ENCODE peak calls at places on chromosomes 6 and 20, in six cellular contexts. One of them, this sample, is unnamed. For H3K9me3, the result is how much of the 10 kb centered on the place peaks cover.

GRCh38 chr20:23966927-23967615 is 21.5 kb downstream of the GGTLC1 start:
- DNase-seq in CD4-positive, alpha-beta T cell: no peak
- DNase-seq in SJSA1: no peak
- DNase-seq in K562: no peak
- DNase-seq in CD4-positive, CD25-positive, alpha-beta regulatory T cell: no peak
- DNase-seq in HepG2: no peak
- DNase-seq in this sample: no peak

GRCh38 chr6:126063512-126064146 is 77.3 kb downstream of the TRMT11 start:
- DNase-seq in K562: no peak
- DNase-seq in HepG2: no peak
- DNase-seq in CD4-positive, CD25-positive, alpha-beta regulatory T cell: no peak
- DNase-seq in SJSA1: peak
- DNase-seq in CD4-positive, alpha-beta T cell: no peak
- DNase-seq in this sample: peak

GRCh38 chr6:27280064-27280539 is 32.0 kb downstream of the POM121L2 start:
- DNase-seq in SJSA1: peak
- DNase-seq in CD4-positive, alpha-beta T cell: no peak
- DNase-seq in CD4-positive, CD25-positive, alpha-beta regulatory T cell: no peak
- DNase-seq in K562: peak
- DNase-seq in HepG2: peak
- DNase-seq in this sample: peak

GRCh38 chr6:24321538-24322162 is 36.2 kb downstream of the DCDC2 start:
- DNase-seq in K562: no peak
- DNase-seq in SJSA1: no peak
- DNase-seq in CD4-positive, CD25-positive, alpha-beta regulatory T cell: no peak
- DNase-seq in CD4-positive, alpha-beta T cell: no peak
- DNase-seq in HepG2: no peak
- DNase-seq in this sample: no peak

GRCh38 chr6:132865364-132865763 is 51.0 kb downstream of the RPS12 start:
- DNase-seq in K562: no peak
- DNase-seq in CD4-positive, alpha-beta T cell: no peak
- DNase-seq in CD4-positive, CD25-positive, alpha-beta regulatory T cell: no peak
- DNase-seq in HepG2: no peak
- DNase-seq in SJSA1: no peak
- DNase-seq in this sample: no peak

GRCh38 chr20:14700641-14700965 is 363.2 kb upstream of the FLRT3 start:
- DNase-seq in HepG2: no peak
- DNase-seq in K562: no peak
- DNase-seq in CD4-positive, CD25-positive, alpha-beta regulatory T cell: no peak
- DNase-seq in CD4-positive, alpha-beta T cell: no peak
- DNase-seq in SJSA1: no peak
- DNase-seq in this sample: no peak

GRCh38 chr6:10146723-10147451 is 268.0 kb downstream of the TFAP2A start:
- DNase-seq in K562: peak
- DNase-seq in SJSA1: no peak
- DNase-seq in CD4-positive, alpha-beta T cell: no peak
- DNase-seq in CD4-positive, CD25-positive, alpha-beta regulatory T cell: no peak
- DNase-seq in HepG2: peak
- DNase-seq in this sample: no peak

GRCh38 chr6:119077643-119078448 is 618 bp downstream of the FAM184A start:
- DNase-seq in CD4-positive, CD25-positive, alpha-beta regulatory T cell: peak
- DNase-seq in HepG2: peak
- DNase-seq in SJSA1: no peak
- DNase-seq in K562: peak
- DNase-seq in CD4-positive, alpha-beta T cell: peak
- DNase-seq in this sample: no peak

GRCh38 chr20:44185574-44185973 is 1.4 kb downstream of the JPH2 start:
- DNase-seq in CD4-positive, CD25-positive, alpha-beta regulatory T cell: no peak
- DNase-seq in K562: no peak
- DNase-seq in SJSA1: no peak
- DNase-seq in CD4-positive, alpha-beta T cell: no peak
- DNase-seq in HepG2: no peak
- DNase-seq in this sample: no peak

GRCh38 chr6:125207956-125208355 is 54.4 kb downstream of the TPD52L1 start:
- DNase-seq in CD4-positive, alpha-beta T cell: no peak
- DNase-seq in SJSA1: peak
- DNase-seq in HepG2: no peak
- DNase-seq in CD4-positive, CD25-positive, alpha-beta regulatory T cell: no peak
- DNase-seq in K562: no peak
- DNase-seq in this sample: no peak

GRCh38 chr6:74956559-74957428 is 249.1 kb downstream of the COL12A1 start:
- DNase-seq in SJSA1: no peak
- DNase-seq in HepG2: no peak
- DNase-seq in CD4-positive, CD25-positive, alpha-beta regulatory T cell: no peak
- DNase-seq in K562: no peak
- DNase-seq in CD4-positive, alpha-beta T cell: no peak
- DNase-seq in this sample: no peak

DNA sequence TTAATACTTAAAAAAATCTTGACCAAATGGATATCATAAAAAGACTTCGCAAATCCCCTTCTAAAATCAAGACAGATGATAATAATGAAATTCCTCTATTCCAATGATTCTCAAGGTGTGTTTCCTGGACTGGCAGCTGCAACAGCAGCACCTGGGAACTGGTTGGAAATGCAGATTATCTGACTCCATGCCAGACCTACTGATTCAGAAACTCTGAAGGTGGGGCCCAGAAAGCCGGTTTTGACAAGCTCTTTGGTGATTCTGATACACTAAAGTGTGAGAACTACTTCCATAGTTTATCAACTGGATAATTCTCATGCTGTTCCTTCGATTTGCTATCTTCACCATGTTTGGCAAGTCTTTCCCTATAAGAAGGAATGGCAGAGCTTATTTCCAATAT is 252.1 kb downstream of the COL12A1 start:
- DNase-seq in CD4-positive, CD25-positive, alpha-beta regulatory T cell: no peak
- DNase-seq in CD4-positive, alpha-beta T cell: no peak
- DNase-seq in SJSA1: no peak
- DNase-seq in K562: no peak
- DNase-seq in HepG2: no peak
- DNase-seq in this sample: no peak
- H3K9me3 ChIP-seq in CD4-positive, CD25-positive, alpha-beta regulatory T cell: under half
- H3K9me3 ChIP-seq in CD4-positive, alpha-beta T cell: under half
- H3K9me3 ChIP-seq in SJSA1: under half
- H3K9me3 ChIP-seq in K562: under half
- H3K9me3 ChIP-seq in HepG2: under half
- H3K9me3 ChIP-seq in this sample: under half

GRCh38 chr20:21707999-21708737 is 2.7 kb downstream of the PAX1 start:
- DNase-seq in SJSA1: no peak
- DNase-seq in K562: no peak
- DNase-seq in CD4-positive, alpha-beta T cell: no peak
- DNase-seq in HepG2: no peak
- DNase-seq in CD4-positive, CD25-positive, alpha-beta regulatory T cell: no peak
- DNase-seq in this sample: no peak

GRCh38 chr20:21708738-21709534 is 3.5 kb downstream of the PAX1 start:
- DNase-seq in CD4-positive, CD25-positive, alpha-beta regulatory T cell: no peak
- DNase-seq in K562: no peak
- DNase-seq in HepG2: no peak
- DNase-seq in CD4-positive, alpha-beta T cell: no peak
- DNase-seq in SJSA1: no peak
- DNase-seq in this sample: no peak

GRCh38 chr20:21710341-21710740 is 4.9 kb downstream of the PAX1 start:
- DNase-seq in SJSA1: no peak
- DNase-seq in HepG2: no peak
- DNase-seq in CD4-positive, alpha-beta T cell: no peak
- DNase-seq in K562: no peak
- DNase-seq in CD4-positive, CD25-positive, alpha-beta regulatory T cell: no peak
- DNase-seq in this sample: no peak

GRCh38 chr20:21710863-21711431 is 5.5 kb downstream of the PAX1 start:
- DNase-seq in CD4-positive, CD25-positive, alpha-beta regulatory T cell: no peak
- DNase-seq in CD4-positive, alpha-beta T cell: no peak
- DNase-seq in HepG2: no peak
- DNase-seq in K562: no peak
- DNase-seq in SJSA1: no peak
- DNase-seq in this sample: no peak

GRCh38 chr20:21709535-21709904 is 4.1 kb downstream of the PAX1 start:
- DNase-seq in K562: no peak
- DNase-seq in CD4-positive, CD25-positive, alpha-beta regulatory T cell: no peak
- DNase-seq in CD4-positive, alpha-beta T cell: no peak
- DNase-seq in SJSA1: no peak
- DNase-seq in HepG2: no peak
- DNase-seq in this sample: no peak
- H3K9me3 ChIP-seq in K562: under half
- H3K9me3 ChIP-seq in CD4-positive, CD25-positive, alpha-beta regulatory T cell: under half
- H3K9me3 ChIP-seq in CD4-positive, alpha-beta T cell: under half
- H3K9me3 ChIP-seq in SJSA1: under half
- H3K9me3 ChIP-seq in HepG2: under half
- H3K9me3 ChIP-seq in this sample: under half

GRCh38 chr6:83756565-83756964 is 47.7 kb upstream of the SNAP91 start:
- DNase-seq in K562: no peak
- DNase-seq in HepG2: no peak
- DNase-seq in CD4-positive, CD25-positive, alpha-beta regulatory T cell: no peak
- DNase-seq in CD4-positive, alpha-beta T cell: no peak
- DNase-seq in SJSA1: no peak
- DNase-seq in this sample: no peak
- H3K9me3 ChIP-seq in K562: under half
- H3K9me3 ChIP-seq in HepG2: under half
- H3K9me3 ChIP-seq in CD4-positive, CD25-positive, alpha-beta regulatory T cell: under half
- H3K9me3 ChIP-seq in CD4-positive, alpha-beta T cell: under half
- H3K9me3 ChIP-seq in SJSA1: under half
- H3K9me3 ChIP-seq in this sample: under half

GRCh38 chr20:59725476-59726119 is 121.3 kb downstream of the PHACTR3 start:
- DNase-seq in CD4-positive, alpha-beta T cell: no peak
- DNase-seq in HepG2: no peak
- DNase-seq in K562: no peak
- DNase-seq in CD4-positive, CD25-positive, alpha-beta regulatory T cell: no peak
- DNase-seq in SJSA1: no peak
- DNase-seq in this sample: no peak

GRCh38 chr20:59723108-59723500 is 118.8 kb downstream of the PHACTR3 start:
- DNase-seq in CD4-positive, CD25-positive, alpha-beta regulatory T cell: no peak
- DNase-seq in K562: no peak
- DNase-seq in CD4-positive, alpha-beta T cell: no peak
- DNase-seq in SJSA1: no peak
- DNase-seq in HepG2: no peak
- DNase-seq in this sample: no peak

GRCh38 chr20:59726196-59726595 is 121.9 kb downstream of the PHACTR3 start:
- DNase-seq in CD4-positive, alpha-beta T cell: no peak
- DNase-seq in CD4-positive, CD25-positive, alpha-beta regulatory T cell: no peak
- DNase-seq in K562: no peak
- DNase-seq in SJSA1: no peak
- DNase-seq in HepG2: no peak
- DNase-seq in this sample: no peak

GRCh38 chr20:59723607-59724456 is 119.5 kb downstream of the PHACTR3 start:
- DNase-seq in CD4-positive, alpha-beta T cell: no peak
- DNase-seq in K562: no peak
- DNase-seq in CD4-positive, CD25-positive, alpha-beta regulatory T cell: no peak
- DNase-seq in SJSA1: no peak
- DNase-seq in HepG2: no peak
- DNase-seq in this sample: no peak

GRCh38 chr20:59724457-59725366 is 120.4 kb downstream of the PHACTR3 start:
- DNase-seq in SJSA1: no peak
- DNase-seq in HepG2: no peak
- DNase-seq in CD4-positive, CD25-positive, alpha-beta regulatory T cell: no peak
- DNase-seq in CD4-positive, alpha-beta T cell: no peak
- DNase-seq in K562: no peak
- DNase-seq in this sample: no peak
- H3K9me3 ChIP-seq in SJSA1: under half
- H3K9me3 ChIP-seq in HepG2: under half
- H3K9me3 ChIP-seq in CD4-positive, CD25-positive, alpha-beta regulatory T cell: under half
- H3K9me3 ChIP-seq in CD4-positive, alpha-beta T cell: under half
- H3K9me3 ChIP-seq in K562: under half
- H3K9me3 ChIP-seq in this sample: under half

GRCh38 chr6:81026041-81026553 is 726.4 kb downstream of the TENT5A start:
- DNase-seq in K562: no peak
- DNase-seq in SJSA1: no peak
- DNase-seq in CD4-positive, CD25-positive, alpha-beta regulatory T cell: no peak
- DNase-seq in CD4-positive, alpha-beta T cell: no peak
- DNase-seq in HepG2: no peak
- DNase-seq in this sample: no peak

GRCh38 chr6:81023007-81023582 is 729.4 kb downstream of the TENT5A start:
- DNase-seq in SJSA1: no peak
- DNase-seq in HepG2: no peak
- DNase-seq in K562: no peak
- DNase-seq in CD4-positive, alpha-beta T cell: no peak
- DNase-seq in CD4-positive, CD25-positive, alpha-beta regulatory T cell: no peak
- DNase-seq in this sample: no peak

DNA sequence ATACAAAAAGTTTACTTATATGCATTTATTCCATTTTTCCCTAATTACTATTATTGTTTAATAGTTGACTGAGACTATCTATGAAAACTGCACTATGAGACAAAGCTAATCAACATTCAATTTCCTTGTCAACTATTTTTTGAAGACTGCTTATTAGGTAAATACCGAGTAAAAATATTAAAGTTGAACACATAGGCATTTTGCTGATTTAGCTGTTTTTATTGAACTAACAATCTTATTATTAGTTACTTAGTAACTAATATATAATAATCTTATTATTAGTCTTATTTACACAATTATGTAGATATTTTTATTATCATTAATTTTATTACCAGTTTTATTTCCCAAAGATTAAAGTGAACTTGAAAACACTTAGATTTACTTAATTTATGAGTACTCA is 728.8 kb downstream of the TENT5A start:
- DNase-seq in K562: no peak
- DNase-seq in CD4-positive, alpha-beta T cell: no peak
- DNase-seq in SJSA1: no peak
- DNase-seq in HepG2: no peak
- DNase-seq in CD4-positive, CD25-positive, alpha-beta regulatory T cell: no peak
- DNase-seq in this sample: no peak
- H3K9me3 ChIP-seq in K562: under half
- H3K9me3 ChIP-seq in CD4-positive, alpha-beta T cell: under half
- H3K9me3 ChIP-seq in SJSA1: under half
- H3K9me3 ChIP-seq in HepG2: half or more
- H3K9me3 ChIP-seq in CD4-positive, CD25-positive, alpha-beta regulatory T cell: under half
- H3K9me3 ChIP-seq in this sample: under half

GRCh38 chr20:49284818-49285217 is 7.0 kb upstream of the ZNFX1 start:
- DNase-seq in CD4-positive, CD25-positive, alpha-beta regulatory T cell: no peak
- DNase-seq in CD4-positive, alpha-beta T cell: no peak
- DNase-seq in HepG2: no peak
- DNase-seq in K562: no peak
- DNase-seq in SJSA1: no peak
- DNase-seq in this sample: no peak
- H3K9me3 ChIP-seq in CD4-positive, CD25-positive, alpha-beta regulatory T cell: half or more
- H3K9me3 ChIP-seq in CD4-positive, alpha-beta T cell: half or more
- H3K9me3 ChIP-seq in HepG2: under half
- H3K9me3 ChIP-seq in K562: under half
- H3K9me3 ChIP-seq in SJSA1: under half
- H3K9me3 ChIP-seq in this sample: under half

GRCh38 chr20:56166781-56167465 is 81.6 kb upstream of the MC3R start:
- DNase-seq in K562: no peak
- DNase-seq in SJSA1: no peak
- DNase-seq in CD4-positive, alpha-beta T cell: no peak
- DNase-seq in HepG2: no peak
- DNase-seq in CD4-positive, CD25-positive, alpha-beta regulatory T cell: no peak
- DNase-seq in this sample: no peak

GRCh38 chr20:56158489-56158888 is 90.0 kb upstream of the MC3R start:
- DNase-seq in CD4-positive, CD25-positive, alpha-beta regulatory T cell: no peak
- DNase-seq in SJSA1: no peak
- DNase-seq in CD4-positive, alpha-beta T cell: no peak
- DNase-seq in K562: no peak
- DNase-seq in HepG2: no peak
- DNase-seq in this sample: no peak

GRCh38 chr20:56160956-56161355 is 87.6 kb upstream of the MC3R start:
- DNase-seq in CD4-positive, CD25-positive, alpha-beta regulatory T cell: no peak
- DNase-seq in HepG2: no peak
- DNase-seq in SJSA1: no peak
- DNase-seq in CD4-positive, alpha-beta T cell: no peak
- DNase-seq in K562: no peak
- DNase-seq in this sample: no peak

DNA sequence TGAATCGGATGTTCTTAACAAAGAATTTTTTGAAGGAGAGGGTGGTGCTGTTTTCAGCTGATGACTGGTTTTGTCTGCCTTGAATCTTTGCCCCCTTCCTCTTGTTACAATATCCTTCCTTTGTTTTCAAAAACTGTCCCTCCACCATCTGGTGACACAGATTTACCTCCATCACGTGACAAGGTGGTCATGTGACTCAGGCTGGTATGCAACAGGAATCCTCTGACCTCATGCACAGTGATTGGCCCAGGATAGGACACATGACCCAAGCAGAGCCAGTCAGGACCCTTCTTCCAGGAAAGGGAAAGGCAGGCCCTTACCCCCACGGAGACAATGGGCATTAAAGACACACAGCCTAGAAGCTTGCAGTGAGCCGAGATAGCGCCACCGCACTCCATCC is 84.7 kb upstream of the MC3R start:
- DNase-seq in K562: peak
- DNase-seq in HepG2: no peak
- DNase-seq in CD4-positive, alpha-beta T cell: no peak
- DNase-seq in SJSA1: no peak
- DNase-seq in CD4-positive, CD25-positive, alpha-beta regulatory T cell: no peak
- DNase-seq in this sample: no peak
- H3K9me3 ChIP-seq in K562: under half
- H3K9me3 ChIP-seq in HepG2: under half
- H3K9me3 ChIP-seq in CD4-positive, alpha-beta T cell: under half
- H3K9me3 ChIP-seq in SJSA1: under half
- H3K9me3 ChIP-seq in CD4-positive, CD25-positive, alpha-beta regulatory T cell: under half
- H3K9me3 ChIP-seq in this sample: under half